ENCODE peak calls at places on chromosomes 6 and 20, in five cellular contexts. One of them, this sample, is unnamed.

GRCh38 chr6:27547157-27548075 is 74.5 kb upstream of the ZNF184 start:
- DNase-seq in HFF-Myc: peak
- DNase-seq in posterior vena cava: no peak
- DNase-seq in bronchial epithelial cell: peak
- DNase-seq in central memory CD8-positive, alpha-beta T cell: no peak
- DNase-seq in this sample: peak

GRCh38 chr6:137867685-137868509 is 838 bp downstream of the TNFAIP3 start:
- DNase-seq in HFF-Myc: no peak
- DNase-seq in posterior vena cava: peak
- DNase-seq in bronchial epithelial cell: no peak
- DNase-seq in central memory CD8-positive, alpha-beta T cell: peak
- DNase-seq in this sample: peak

GRCh38 chr6:23097569-23097968 is 528.2 kb downstream of the HDGFL1 start:
- DNase-seq in HFF-Myc: no peak
- DNase-seq in posterior vena cava: no peak
- DNase-seq in bronchial epithelial cell: no peak
- DNase-seq in central memory CD8-positive, alpha-beta T cell: no peak
- DNase-seq in this sample: no peak

GRCh38 chr20:16505894-16506293 is 67.4 kb downstream of the KIF16B start:
- DNase-seq in HFF-Myc: no peak
- DNase-seq in posterior vena cava: no peak
- DNase-seq in bronchial epithelial cell: no peak
- DNase-seq in central memory CD8-positive, alpha-beta T cell: no peak
- DNase-seq in this sample: no peak

GRCh38 chr20:63487781-63488241 is 11.1 kb downstream of the EEF1A2 start:
- DNase-seq in HFF-Myc: no peak
- DNase-seq in posterior vena cava: no peak
- DNase-seq in bronchial epithelial cell: no peak
- DNase-seq in central memory CD8-positive, alpha-beta T cell: no peak
- DNase-seq in this sample: no peak

GRCh38 chr20:38321959-38322598 is 18.1 kb downstream of the BPI start:
- DNase-seq in HFF-Myc: no peak
- DNase-seq in posterior vena cava: no peak
- DNase-seq in bronchial epithelial cell: peak
- DNase-seq in central memory CD8-positive, alpha-beta T cell: no peak
- DNase-seq in this sample: peak

GRCh38 chr6:43181942-43182860 is at the start of gene CUL9:
- DNase-seq in HFF-Myc: no peak
- DNase-seq in posterior vena cava: peak
- DNase-seq in bronchial epithelial cell: peak
- DNase-seq in central memory CD8-positive, alpha-beta T cell: peak
- DNase-seq in this sample: peak

GRCh38 chr6:7087491-7087979 is 20.2 kb upstream of the RREB1 start:
- DNase-seq in HFF-Myc: no peak
- DNase-seq in posterior vena cava: no peak
- DNase-seq in bronchial epithelial cell: no peak
- DNase-seq in central memory CD8-positive, alpha-beta T cell: no peak
- DNase-seq in this sample: no peak

GRCh38 chr20:18030020-18030419 is 27.7 kb downstream of the OVOL2 start:
- DNase-seq in HFF-Myc: no peak
- DNase-seq in posterior vena cava: no peak
- DNase-seq in bronchial epithelial cell: no peak
- DNase-seq in central memory CD8-positive, alpha-beta T cell: no peak
- DNase-seq in this sample: no peak

GRCh38 chr6:81727876-81728517 is 24.5 kb downstream of the TENT5A start:
- DNase-seq in HFF-Myc: no peak
- DNase-seq in posterior vena cava: no peak
- DNase-seq in bronchial epithelial cell: peak
- DNase-seq in central memory CD8-positive, alpha-beta T cell: no peak
- DNase-seq in this sample: no peak

GRCh38 chr20:32580970-32581838 is 3.9 kb downstream of the NOL4L start:
- DNase-seq in HFF-Myc: no peak
- DNase-seq in posterior vena cava: no peak
- DNase-seq in bronchial epithelial cell: no peak
- DNase-seq in central memory CD8-positive, alpha-beta T cell: no peak
- DNase-seq in this sample: no peak

GRCh38 chr20:23159923-23160445 is 73.9 kb upstream of the CD93 start:
- DNase-seq in HFF-Myc: no peak
- DNase-seq in posterior vena cava: no peak
- DNase-seq in bronchial epithelial cell: no peak
- DNase-seq in central memory CD8-positive, alpha-beta T cell: no peak
- DNase-seq in this sample: no peak

GRCh38 chr6:170160628-170161611 is 130.0 kb downstream of the DLL1 start:
- DNase-seq in HFF-Myc: no peak
- DNase-seq in posterior vena cava: peak
- DNase-seq in bronchial epithelial cell: no peak
- DNase-seq in central memory CD8-positive, alpha-beta T cell: no peak
- DNase-seq in this sample: no peak

GRCh38 chr6:148657053-148657452 is 89.8 kb upstream of the UST start:
- DNase-seq in HFF-Myc: no peak
- DNase-seq in posterior vena cava: no peak
- DNase-seq in bronchial epithelial cell: peak
- DNase-seq in central memory CD8-positive, alpha-beta T cell: no peak
- DNase-seq in this sample: peak

GRCh38 chr20:17488916-17489600 is 42.1 kb downstream of the BFSP1 start:
- DNase-seq in HFF-Myc: no peak
- DNase-seq in posterior vena cava: no peak
- DNase-seq in bronchial epithelial cell: no peak
- DNase-seq in central memory CD8-positive, alpha-beta T cell: no peak
- DNase-seq in this sample: no peak

GRCh38 chr6:47044418-47044817 is 2.3 kb upstream of the ADGRF1 start:
- DNase-seq in HFF-Myc: no peak
- DNase-seq in posterior vena cava: no peak
- DNase-seq in bronchial epithelial cell: peak
- DNase-seq in central memory CD8-positive, alpha-beta T cell: no peak
- DNase-seq in this sample: peak

This sample was measured in mammary epithelial cell.